ENCODE peak calls at places on chromosomes 16 and 17, in five cellular contexts. B, D, K, A and V are unnamed samples.

GRCh38 chr17:68200689-68201424 is 47.0 kb upstream of the AMZ2 start:
- DNase-seq in B (peak; percentile 70), D (peak; percentile 62), K (peak; percentile 71), A (peak; percentile 92), V (peak; percentile 97)

GRCh38 chr16:58102665-58103427 is 26.3 kb downstream of the CFAP20 start:
- DNase-seq in B (no peak), D (no peak), K (no peak), A (no peak), V (no peak)

GRCh38 chr16:84603115-84603816 is 14.6 kb downstream of the COTL1 start:
- DNase-seq in B (no peak), D (peak; percentile 99), K (peak; percentile 99), A (no peak), V (no peak)

GRCh38 chr17:11996722-11997146 is 541 bp downstream of the ZNF18 start:
- DNase-seq in B (no peak), D (peak; percentile 28), K (peak; percentile 65), A (no peak), V (no peak)

GRCh38 chr17:31294839-31295488 is 2.1 kb downstream of the OMG start:
- DNase-seq in B (no peak), D (no peak), K (peak; percentile 32), A (no peak), V (no peak)

GRCh38 chr17:38871992-38872605 is 2.2 kb downstream of the LASP1 start:
- DNase-seq in B (no peak), D (no peak), K (no peak), A (no peak), V (no peak)

GRCh38 chr17:71423871-71424546 is 696.8 kb upstream of the SOX9 start:
- DNase-seq in B (no peak), D (peak; percentile 76), K (peak; percentile 49), A (no peak), V (no peak)

GRCh38 chr17:72696156-72696555 is 396.3 kb downstream of the SLC39A11 start:
- DNase-seq in B (no peak), D (no peak), K (no peak), A (no peak), V (no peak)

GRCh38 chr16:17277981-17278381 is 192.8 kb downstream of the XYLT1 start:
- DNase-seq in B (no peak), D (peak; percentile 7), K (no peak), A (peak; percentile 59), V (peak; percentile 67)

GRCh38 chr16:71456801-71457200 is 5.2 kb downstream of the ZNF23 start:
- DNase-seq in B (no peak), D (no peak), K (no peak), A (no peak), V (no peak)

GRCh38 chr16:67936876-67937605 is 391 bp upstream of the PSMB10 start:
- DNase-seq in B (no peak), D (no peak), K (no peak), A (no peak), V (no peak)

GRCh38 chr16:1890701-1891035 is 18.7 kb upstream of the MEIOB start:
- DNase-seq in B (no peak), D (no peak), K (no peak), A (no peak), V (no peak)

GRCh38 chr17:15414502-15415348 is 52.7 kb downstream of the CDRT4 start:
- DNase-seq in B (no peak), D (no peak), K (no peak), A (no peak), V (no peak)

GRCh38 chr16:23907457-23907902 is 71.7 kb downstream of the PRKCB start:
- DNase-seq in B (no peak), D (no peak), K (no peak), A (no peak), V (no peak)

GRCh38 chr17:43211123-43211479 is 574 bp upstream of the TMEM106A start:
- DNase-seq in B (no peak), D (no peak), K (no peak), A (no peak), V (no peak)

GRCh38 chr16:89357460-89357859 is 132.9 kb downstream of the ANKRD11 start:
- DNase-seq in B (peak; percentile 26), D (no peak), K (peak; percentile 32), A (no peak), V (peak; percentile 63)

GRCh38 chr17:76593338-76593737 is 7.7 kb upstream of the ST6GALNAC2 start:
- DNase-seq in B (no peak), D (peak; percentile 31), K (no peak), A (no peak), V (no peak)

GRCh38 chr16:28623172-28623711 is 13.4 kb upstream of the SULT1A1 start:
- DNase-seq in B (no peak), D (no peak), K (no peak), A (no peak), V (peak; percentile 39)

GRCh38 chr16:89860747-89861304 is 12.6 kb upstream of the TCF25 start:
- DNase-seq in B (peak; percentile 48), D (peak; percentile 17), K (peak; percentile 55), A (peak; percentile 97), V (peak; percentile 89)

GRCh38 chr16:77841275-77841640 is 52.9 kb downstream of the VAT1L start:
- DNase-seq in B (no peak), D (no peak), K (no peak), A (no peak), V (no peak)

GRCh38 chr17:68443974-68444464 is 13.3 kb downstream of the WIPI1 start:
- DNase-seq in B (no peak), D (no peak), K (no peak), A (no peak), V (no peak)

GRCh38 chr16:14409563-14409962 is 220.5 kb downstream of the PARN start:
- DNase-seq in B (no peak), D (peak; percentile 91), K (peak; percentile 97), A (no peak), V (no peak)

GRCh38 chr16:14475370-14476139 is 154.5 kb downstream of the PARN start:
- DNase-seq in B (no peak), D (peak; percentile 24), K (no peak), A (no peak), V (no peak)

GRCh38 chr16:66324785-66325184 is 41.7 kb upstream of the CDH5 start:
- DNase-seq in B (no peak), D (no peak), K (peak; percentile 39), A (peak; percentile 63), V (peak; percentile 71)

GRCh38 chr16:9351440-9351839 is 260.0 kb downstream of the HAPSTR1 start:
- DNase-seq in B (no peak), D (no peak), K (no peak), A (peak; percentile 17), V (no peak)

GRCh38 chr17:2487306-2487705 is 24.4 kb downstream of the METTL16 start:
- DNase-seq in B (no peak), D (no peak), K (no peak), A (no peak), V (no peak)

GRCh38 chr16:63613701-63614100 is 1508.2 kb downstream of the CDH11 start:
- DNase-seq in B (no peak), D (peak; percentile 4), K (peak; percentile 69), A (no peak), V (no peak)

GRCh38 chr17:47267354-47267828 is 13.8 kb downstream of the ITGB3 start:
- DNase-seq in B (no peak), D (peak; percentile 94), K (peak; percentile 85), A (no peak), V (no peak)

GRCh38 chr16:56977256-56977655 is 12.1 kb upstream of the NLRC5 start:
- DNase-seq in B (no peak), D (no peak), K (no peak), A (no peak), V (no peak)

GRCh38 chr17:17723354-17724261 is 42.4 kb downstream of the RAI1 start:
- DNase-seq in B (no peak), D (peak; percentile 90), K (peak; percentile 93), A (peak; percentile 66), V (peak; percentile 65)

GRCh38 chr17:43454888-43455287 is 28.9 kb upstream of the DHX8 start:
- DNase-seq in B (no peak), D (no peak), K (no peak), A (no peak), V (no peak)

GRCh38 chr16:46648656-46649055 is 27.5 kb upstream of the SHCBP1 start:
- DNase-seq in B (no peak), D (no peak), K (no peak), A (no peak), V (peak; percentile 47)

GRCh38 chr16:46650224-46650623 is 29.0 kb upstream of the SHCBP1 start:
- DNase-seq in B (no peak), D (peak; percentile 80), K (peak; percentile 86), A (no peak), V (no peak)

GRCh38 chr16:46649571-46649970 is 28.4 kb upstream of the SHCBP1 start:
- DNase-seq in B (no peak), D (peak; percentile 51), K (no peak), A (no peak), V (no peak)

DNA sequence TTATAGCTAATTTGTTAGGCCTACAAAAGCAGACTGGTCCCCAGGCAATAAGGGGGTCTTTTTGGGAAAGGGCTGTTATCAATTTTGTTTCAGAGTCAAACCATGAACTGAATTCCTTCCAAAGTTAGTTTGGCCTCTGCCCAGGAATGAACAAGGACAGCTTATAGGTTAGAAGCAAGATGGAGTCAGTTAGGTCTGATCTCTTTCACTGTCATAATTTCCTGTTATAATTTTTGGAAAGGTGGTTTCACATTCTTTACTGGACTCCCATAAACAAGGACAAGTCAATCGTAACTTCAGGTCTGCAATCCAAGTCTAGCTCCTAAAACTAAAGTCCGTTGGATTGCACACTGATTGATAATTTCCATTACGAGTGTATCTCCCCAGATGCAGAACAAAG is 30.1 kb upstream of the SHCBP1 start:
- DNase-seq in B (no peak), D (no peak), K (no peak), A (no peak), V (no peak)
- H4K91ac ChIP-seq in B (no peak overlapping the region), D (no peak overlapping the region), K (no peak overlapping the region), A (no peak overlapping the region), V (no peak overlapping the region)

GRCh38 chr16:75258807-75259141 is 7.3 kb upstream of the BCAR1 start:
- DNase-seq in B (no peak), D (no peak), K (no peak), A (no peak), V (no peak)
- H3K23ac ChIP-seq in B (no peak overlapping the region), D (peak overlapping the region; percentile 84), K (no peak overlapping the region), A (no peak overlapping the region), V (no peak overlapping the region)

DNA sequence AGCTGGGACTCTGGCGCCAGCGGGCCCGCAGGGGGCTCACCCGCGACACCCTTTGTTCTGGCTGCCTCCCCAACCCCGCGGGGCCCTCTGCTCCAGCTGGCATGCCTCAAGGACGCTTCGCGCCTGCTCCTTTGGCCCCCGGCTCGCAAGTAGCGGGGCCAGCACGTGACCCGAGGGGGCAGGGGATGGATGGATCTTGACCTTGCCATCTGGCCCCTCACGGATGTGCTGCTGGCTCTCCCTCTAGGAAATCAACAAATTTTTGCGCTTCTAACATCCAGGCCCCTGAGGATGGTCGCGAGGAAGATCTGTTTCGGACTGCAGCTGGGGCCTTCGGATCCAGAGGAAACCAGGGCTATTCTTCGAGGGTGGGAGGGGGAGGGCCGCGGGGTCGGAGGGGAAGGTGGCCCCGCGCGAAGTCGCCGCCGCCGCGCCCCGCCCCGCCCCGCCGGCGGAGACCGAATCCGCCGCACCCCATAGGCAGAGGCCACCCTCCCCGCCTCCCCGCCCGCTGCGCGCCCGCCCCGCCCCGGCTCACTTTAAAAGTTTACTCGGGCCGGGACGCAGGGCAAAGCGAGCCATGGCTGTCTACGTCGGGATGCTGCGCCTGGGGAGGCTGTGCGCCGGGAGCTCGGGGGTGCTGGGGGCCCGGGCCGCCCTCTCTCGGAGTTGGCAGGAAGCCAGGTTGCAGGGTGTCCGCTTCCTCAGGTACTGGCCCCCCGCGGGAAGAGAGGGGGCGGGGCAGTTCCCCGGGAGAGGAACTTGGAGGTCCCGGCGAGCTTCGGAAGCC is at the start of gene ACSF2:
- DNase-seq in B (peak; percentile 21), D (peak; percentile 22), K (peak; percentile 70), A (peak; percentile 72), V (peak; percentile 83)
- H4K91ac ChIP-seq in B (no peak within 1 kb of the TSS), D (peak within 1 kb of the TSS; percentile 83), K (peak within 1 kb of the TSS; percentile 76), A (peak within 1 kb of the TSS; percentile 83), V (no peak within 1 kb of the TSS)

GRCh38 chr17:44556854-44557606 is at the start of gene FZD2:
- DNase-seq in B (peak; percentile 100), D (peak; percentile 99), K (peak; percentile 99), A (peak; percentile 94), V (peak; percentile 97)
- H3K23ac ChIP-seq in B (peak within 1 kb of the TSS; percentile 94), D (peak within 1 kb of the TSS; percentile 100), K (no peak within 1 kb of the TSS), A (no peak within 1 kb of the TSS), V (no peak within 1 kb of the TSS)